ENCODE peak calls at places on chromosomes 13 and 19, in six cellular contexts. S, P, L, M, T and E are unnamed samples.

GRCh38 chr19:48479686-48480085 is 10.5 kb downstream of the CYTH2 start:
- DNase-seq in S (no peak), P (no peak), L (no peak), M (no peak), T (no peak), E (no peak)

GRCh38 chr19:6216236-6216995 is 63.4 kb downstream of the MLLT1 start:
- DNase-seq in S (no peak), P (peak; percentile 20), L (no peak), M (no peak), T (no peak), E (peak; percentile 71)

GRCh38 chr19:29259153-29259552 is 46.2 kb upstream of the UQCRFS1 start:
- DNase-seq in S (no peak), P (no peak), L (no peak), M (no peak), T (no peak), E (no peak)

GRCh38 chr13:73754727-73755292 is 379.4 kb downstream of the KLF12 start:
- DNase-seq in S (no peak), P (no peak), L (no peak), M (peak; percentile 85), T (peak; percentile 81), E (no peak)

GRCh38 chr13:28489536-28489935 is 5.4 kb downstream of the FLT1 start:
- DNase-seq in S (no peak), P (no peak), L (no peak), M (no peak), T (no peak), E (no peak)

GRCh38 chr13:97258801-97259200 is 36.7 kb downstream of the MBNL2 start:
- DNase-seq in S (no peak), P (no peak), L (no peak), M (no peak), T (no peak), E (no peak)

GRCh38 chr13:79075703-79076102 is 330.4 kb downstream of the RBM26 start:
- DNase-seq in S (no peak), P (no peak), L (no peak), M (no peak), T (no peak), E (no peak)

GRCh38 chr13:97142452-97142851 is 79.7 kb upstream of the MBNL2 start:
- DNase-seq in S (no peak), P (peak; percentile 20), L (no peak), M (no peak), T (peak; percentile 67), E (no peak)

GRCh38 chr13:96958286-96958891 is 35.9 kb downstream of the OXGR1 start:
- DNase-seq in S (no peak), P (no peak), L (peak; percentile 27), M (peak; percentile 60), T (peak; percentile 76), E (no peak)

GRCh38 chr19:3053780-3054179 is 8.5 kb downstream of the TLE5 start:
- DNase-seq in S (no peak), P (no peak), L (no peak), M (no peak), T (no peak), E (no peak)

GRCh38 chr13:91817250-91817649 is 418.8 kb downstream of the GPC5 start:
- DNase-seq in S (no peak), P (no peak), L (no peak), M (peak; percentile 44), T (peak; percentile 15), E (no peak)

GRCh38 chr13:44637581-44637980 is 61.5 kb upstream of the TSC22D1 start:
- DNase-seq in S (no peak), P (no peak), L (no peak), M (no peak), T (no peak), E (no peak)

GRCh38 chr19:48509467-48510194 is 2.0 kb downstream of the LMTK3 start:
- DNase-seq in S (no peak), P (no peak), L (no peak), M (no peak), T (no peak), E (no peak)

GRCh38 chr13:111658150-111659100 is 338.0 kb downstream of the TEX29 start:
- DNase-seq in S (no peak), P (no peak), L (no peak), M (no peak), T (peak; percentile 16), E (no peak)

GRCh38 chr13:83943530-83944279 is 61.4 kb upstream of the SLITRK1 start:
- DNase-seq in S (no peak), P (no peak), L (no peak), M (peak; percentile 19), T (no peak), E (no peak)

GRCh38 chr13:62837895-62838294 is 1422.2 kb upstream of the PCDH20 start:
- DNase-seq in S (no peak), P (no peak), L (no peak), M (peak; percentile 68), T (no peak), E (no peak)

GRCh38 chr19:14158276-14159023 is 22.1 kb upstream of the ASF1B start:
- DNase-seq in S (no peak), P (no peak), L (no peak), M (no peak), T (no peak), E (no peak)

GRCh38 chr19:6141217-6141616 is 5.8 kb downstream of the ACSBG2 start:
- DNase-seq in S (no peak), P (no peak), L (no peak), M (no peak), T (no peak), E (no peak)

DNA sequence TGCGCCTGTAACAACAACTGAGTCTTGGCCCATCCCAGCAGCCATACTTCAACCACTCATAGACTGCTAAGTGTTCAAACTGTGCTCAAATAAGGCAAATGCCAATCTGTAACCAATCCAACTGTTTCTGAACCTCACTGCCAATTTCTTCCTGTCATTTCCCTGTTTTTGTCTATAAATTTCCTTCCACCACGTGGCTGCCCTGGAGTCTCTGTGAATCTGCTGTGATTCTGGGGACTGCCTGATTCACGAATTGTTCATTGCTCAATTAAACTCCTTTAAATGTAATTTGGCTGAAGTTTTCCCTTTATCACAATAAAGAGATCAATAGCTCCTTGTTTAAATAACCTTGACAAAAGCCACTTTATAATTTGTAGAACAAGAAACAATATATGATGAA is 50.8 kb upstream of the FREM2 start:
- DNase-seq in S (no peak), P (no peak), L (no peak), M (no peak), T (no peak), E (no peak)
- H3K27ac ChIP-seq in S (no peak overlapping the region), P (no peak overlapping the region), L (no peak overlapping the region), M (no peak overlapping the region), T (peak overlapping the region; percentile 63), E (no peak overlapping the region)

DNA sequence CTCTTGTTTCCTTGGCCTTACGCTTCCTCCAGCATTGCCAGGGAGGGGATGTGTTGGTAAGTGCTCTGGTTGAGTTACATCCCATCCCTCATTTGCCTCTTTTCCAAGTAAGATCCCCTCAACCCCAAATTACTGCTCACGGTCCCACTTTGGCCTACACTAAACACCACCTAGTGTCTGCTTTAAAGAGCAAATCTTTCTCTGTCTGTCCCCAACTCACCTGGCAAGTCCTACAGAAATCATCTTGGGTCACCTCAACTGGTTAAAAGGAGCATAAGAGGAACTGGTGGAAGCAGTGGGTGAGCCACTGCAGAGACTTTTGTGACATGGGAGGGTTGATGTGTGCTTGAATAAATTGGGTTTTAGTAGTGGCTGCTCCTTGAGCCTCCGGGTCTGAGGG is 55.2 kb upstream of the SERPINE3 start:
- DNase-seq in S (no peak), P (no peak), L (no peak), M (no peak), T (no peak), E (no peak)
- TF ChIP-seq CTCF in S (no peak), P (no peak), L (no peak), M (no peak), T (no peak), E (no peak)

GRCh38 chr19:34260771-34261173 is 6.4 kb downstream of the GARRE1 start:
- DNase-seq in S (no peak), P (no peak), L (no peak), M (no peak), T (peak; percentile 33), E (no peak)
- H3K27ac ChIP-seq in S (peak overlapping the region; percentile 10), P (no peak overlapping the region), L (no peak overlapping the region), M (no peak overlapping the region), T (peak overlapping the region; percentile 12), E (no peak overlapping the region)

GRCh38 chr19:17338440-17339078 is 1.2 kb downstream of the GTPBP3 start:
- DNase-seq in S (no peak), P (no peak), L (no peak), M (no peak), T (no peak), E (peak; percentile 83)

GRCh38 chr19:17339088-17339741 is 1.9 kb downstream of the GTPBP3 start:
- DNase-seq in S (no peak), P (no peak), L (no peak), M (no peak), T (no peak), E (no peak)

GRCh38 chr19:17335575-17335974 is 920 bp upstream of the ANO8 start:
- DNase-seq in S (no peak), P (no peak), L (no peak), M (peak; percentile 21), T (peak; percentile 27), E (no peak)

GRCh38 chr19:17336872-17337674 is at the start of gene GTPBP3:
- DNase-seq in S (peak; percentile 97), P (peak; percentile 94), L (peak; percentile 98), M (peak; percentile 99), T (peak; percentile 98), E (peak; percentile 99)

DNA sequence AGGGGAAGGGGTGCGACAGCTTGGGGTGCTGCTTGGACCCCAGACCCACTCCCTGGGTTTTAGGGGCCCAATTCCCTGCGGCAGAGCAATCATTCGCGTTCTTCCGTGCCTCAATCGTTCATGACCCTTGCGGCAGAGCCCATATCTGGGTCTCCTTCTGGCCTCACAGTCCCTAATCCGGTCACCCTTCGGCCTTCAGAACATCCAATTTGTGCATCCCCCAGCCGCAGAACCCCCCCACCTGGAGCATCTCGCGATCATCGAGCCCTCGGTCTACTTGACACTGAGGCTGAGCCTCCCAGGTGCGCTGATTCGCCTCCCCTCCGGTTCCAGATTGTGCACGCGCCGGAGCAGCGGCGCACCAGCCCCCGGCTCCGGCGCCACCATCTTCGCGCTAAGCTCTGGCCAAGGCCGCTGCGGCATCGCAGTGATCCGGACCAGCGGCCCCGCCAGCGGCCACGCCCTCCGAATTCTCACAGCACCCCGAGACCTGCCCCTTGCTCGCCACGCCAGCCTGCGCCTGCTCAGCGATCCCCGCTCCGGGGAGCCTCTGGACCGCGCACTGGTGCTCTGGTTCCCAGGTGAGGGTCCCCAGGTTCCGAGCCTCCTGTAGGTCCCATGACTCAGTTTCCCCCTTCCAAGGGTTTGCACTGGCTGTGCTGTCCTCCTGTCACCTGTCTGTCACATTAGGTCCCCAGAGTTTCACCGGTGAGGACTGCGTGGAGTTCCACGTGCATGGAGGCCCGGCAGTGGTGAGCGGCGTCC is 504 bp downstream of the GTPBP3 start:
- DNase-seq in S (no peak), P (no peak), L (no peak), M (peak; percentile 37), T (no peak), E (peak; percentile 84)
- TF ChIP-seq CTCF in S (no peak), P (no peak), L (no peak), M (no peak), T (no peak), E (no peak)